ENCODE peak calls at places on chromosomes 2 and 18, in seven cellular contexts. X, Y, K, T, M, V and P are unnamed samples.

GRCh38 chr18:22167471-22168151 is 1.8 kb upstream of the GATA6 start:
- DNase-seq in V (no peak), M (peak), Y (peak), X (no peak), T (no peak), K (no peak), P (no peak)

GRCh38 chr2:26462511-26463251 is 15.2 kb downstream of the OTOF start:
- DNase-seq in K (peak), Y (peak), V (peak), M (peak), X (peak), T (peak), P (no peak)

GRCh38 chr18:62200121-62200914 is 13.3 kb downstream of the RELCH start:
- DNase-seq in X (no peak), T (no peak), K (no peak), M (no peak), Y (no peak), V (no peak), P (no peak)

GRCh38 chr18:36187138-36187825 is at the start of gene MOCOS:
- DNase-seq in K (peak), V (peak), M (peak), T (peak), X (peak), Y (peak), P (peak)

GRCh38 chr2:45895477-45895876 is 244.0 kb downstream of the PRKCE start:
- DNase-seq in K (no peak), T (no peak), X (no peak), V (peak), M (no peak), Y (no peak), P (no peak)

GRCh38 chr2:46036929-46037328 is 260.3 kb upstream of the EPAS1 start:
- DNase-seq in M (no peak), T (no peak), X (no peak), K (no peak), Y (no peak), V (peak), P (no peak)

GRCh38 chr2:231600619-231601355 is 8.1 kb downstream of the TEX44 start:
- DNase-seq in Y (no peak), V (no peak), X (no peak), M (no peak), T (no peak), K (no peak), P (no peak)

GRCh38 chr2:74008761-74009395 is 24.2 kb downstream of the TET3 start:
- DNase-seq in K (no peak), Y (no peak), X (no peak), M (no peak), V (no peak), T (no peak), P (no peak)

GRCh38 chr2:236592821-236593220 is 23.2 kb downstream of the ACKR3 start:
- DNase-seq in M (no peak), Y (no peak), T (no peak), X (no peak), K (no peak), V (no peak), P (no peak)

GRCh38 chr18:34710430-34711386 is 610 bp downstream of the DTNA start:
- DNase-seq in K (no peak), V (peak), M (no peak), T (no peak), X (no peak), Y (no peak), P (no peak)

GRCh38 chr2:9782197-9782719 is 61.0 kb upstream of the TAF1B start:
- DNase-seq in Y (no peak), K (no peak), T (no peak), M (peak), X (peak), V (no peak), P (no peak)

GRCh38 chr2:145524836-145525235 is 1004.9 kb upstream of the ZEB2 start:
- DNase-seq in K (no peak), T (no peak), M (no peak), Y (no peak), X (no peak), V (no peak), P (no peak)

GRCh38 chr2:240554767-240555493 is 2.9 kb downstream of the ANKMY1 start:
- DNase-seq in Y (no peak), X (no peak), T (no peak), M (no peak), K (no peak), V (no peak), P (no peak)
- TF ChIP-seq CTCF in Y (no peak), X (no peak), T (no peak), M (no peak), K (no peak), V (no peak), P (no peak)

DNA sequence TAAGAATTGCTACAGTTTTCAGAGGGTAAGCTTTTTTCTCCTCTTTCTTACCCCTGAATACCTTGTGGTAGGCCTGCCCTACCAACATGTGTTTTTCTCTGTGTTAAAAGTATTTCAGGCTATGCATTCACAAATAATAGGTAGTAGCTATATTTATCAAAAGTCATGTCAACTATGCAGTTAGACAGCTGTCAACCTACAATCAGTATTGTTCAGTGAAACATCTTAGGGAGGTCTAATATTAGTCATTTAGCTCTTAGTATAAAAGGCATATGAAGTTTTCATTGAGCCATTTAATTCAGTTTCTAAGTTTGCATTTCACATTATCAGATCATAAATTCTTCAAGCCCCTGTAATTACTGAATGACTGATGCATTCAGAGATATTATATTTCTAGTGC is 36.7 kb downstream of the XIRP2 start:
- DNase-seq in T (no peak), M (no peak), X (no peak), K (no peak), Y (no peak), V (no peak), P (no peak)
- TF ChIP-seq CTCF in T (no peak), M (no peak), X (no peak), K (no peak), Y (no peak), V (no peak), P (no peak)

DNA sequence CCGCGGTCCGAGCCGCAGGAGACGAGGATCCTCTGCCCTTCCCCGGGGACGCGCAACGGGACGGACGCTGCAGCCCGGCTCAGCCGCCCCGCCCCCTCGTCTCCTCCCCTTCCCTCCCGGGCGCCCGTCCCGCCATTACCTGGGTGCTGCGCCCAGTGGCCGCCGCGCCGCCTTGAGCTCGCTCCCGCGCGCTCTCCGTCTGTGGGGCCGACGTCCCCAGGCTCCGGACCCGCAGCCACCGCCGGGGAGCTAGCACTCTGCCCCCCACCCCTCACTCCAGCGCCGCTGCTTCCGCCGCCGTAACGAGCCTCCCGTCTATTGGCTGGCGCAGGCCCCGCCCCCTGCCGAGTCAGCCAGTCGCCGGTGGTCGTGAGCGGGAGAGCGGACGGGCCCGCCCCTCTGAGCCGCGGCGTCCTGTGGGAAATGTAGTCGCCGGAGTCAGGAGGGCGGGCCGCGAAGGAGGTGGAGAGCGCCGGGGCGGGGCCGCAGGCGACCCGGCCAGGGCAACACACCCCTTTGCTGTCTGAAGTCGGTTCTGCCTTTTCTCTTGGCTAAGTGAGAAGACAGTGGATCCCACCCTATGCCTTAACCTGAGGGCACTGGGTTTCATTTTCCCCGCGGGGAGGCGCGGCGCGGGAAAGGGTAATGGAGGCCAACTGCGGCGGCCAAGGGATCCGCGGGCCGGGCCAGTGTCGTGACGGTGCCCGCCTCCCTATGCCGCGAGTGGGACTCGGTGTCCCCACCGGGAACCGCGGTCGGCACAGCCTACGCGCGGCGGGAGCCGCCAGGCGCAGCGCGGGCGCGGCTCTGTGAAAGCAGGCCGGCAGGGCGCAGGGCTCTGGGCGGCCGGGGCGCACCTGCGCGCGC is at the start of gene SAP130:
- DNase-seq in T (peak), M (peak), Y (peak), X (peak), K (peak), V (peak), P (peak)
- TF ChIP-seq CTCF in T (no peak), M (no peak), Y (peak), X (no peak), K (no peak), V (no peak), P (no peak)

GRCh38 chr18:11982981-11983380 is 1.7 kb downstream of the IMPA2 start:
- DNase-seq in V (no peak), K (no peak), T (no peak), M (no peak), X (no peak), Y (no peak), P (no peak)

GRCh38 chr18:11981633-11982366 is 493 bp downstream of the IMPA2 start:
- DNase-seq in X (peak), K (no peak), T (peak), M (peak), V (no peak), Y (peak), P (peak)

GRCh38 chr18:11980148-11980554 is 1.2 kb upstream of the IMPA2 start:
- DNase-seq in Y (peak), T (no peak), V (peak), X (no peak), M (no peak), K (no peak), P (no peak)

GRCh38 chr18:11981383-11981632 is at the start of gene IMPA2:
- DNase-seq in Y (no peak), V (no peak), M (no peak), X (no peak), K (no peak), T (no peak), P (no peak)

GRCh38 chr18:11980555-11981382 is 538 bp upstream of the IMPA2 start:
- DNase-seq in V (peak), M (peak), K (peak), X (peak), Y (peak), T (peak), P (peak)
- TF ChIP-seq CTCF in V (peak), M (no peak), K (no peak), X (peak), Y (no peak), T (no peak), P (no peak)

DNA sequence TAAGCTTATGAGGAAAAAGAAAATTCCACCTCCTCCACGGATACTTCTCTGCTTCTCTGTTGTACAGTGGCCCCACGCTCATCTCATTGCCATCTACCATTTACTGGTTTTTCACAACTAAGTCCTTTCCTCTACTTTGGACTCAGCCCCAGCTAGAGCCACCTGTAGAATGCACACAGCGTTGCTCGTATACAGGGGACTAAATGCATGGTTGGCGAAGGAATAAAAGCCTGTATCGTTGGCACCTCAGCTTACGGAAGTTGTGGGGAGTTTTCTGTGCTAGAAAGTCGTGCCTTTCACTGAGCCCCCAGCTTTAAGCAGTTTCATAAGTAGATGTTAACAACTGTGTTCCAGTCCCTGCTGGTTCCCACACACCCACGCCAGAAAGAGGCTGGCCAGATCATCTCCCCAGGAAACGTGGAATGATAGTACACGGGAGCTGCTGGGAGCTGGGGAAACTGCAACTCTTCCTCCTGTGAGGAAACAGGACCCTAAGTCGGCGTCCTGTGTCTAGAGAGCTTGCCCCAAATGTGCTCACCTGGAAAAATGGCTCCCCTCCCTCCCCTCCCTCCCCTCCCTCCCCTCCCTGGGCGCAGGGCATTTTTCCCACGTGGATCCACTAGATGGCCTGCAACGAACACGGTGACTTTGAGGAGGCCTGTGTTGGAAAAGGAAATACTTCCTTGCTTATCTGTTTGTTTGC is 43.7 kb upstream of the RFX8 start:
- DNase-seq in M (peak), Y (peak), X (peak), K (peak), T (peak), V (peak), P (peak)
- TF ChIP-seq CTCF in M (no peak), Y (peak), X (peak), K (peak), T (peak), V (peak), P (peak)

DNA sequence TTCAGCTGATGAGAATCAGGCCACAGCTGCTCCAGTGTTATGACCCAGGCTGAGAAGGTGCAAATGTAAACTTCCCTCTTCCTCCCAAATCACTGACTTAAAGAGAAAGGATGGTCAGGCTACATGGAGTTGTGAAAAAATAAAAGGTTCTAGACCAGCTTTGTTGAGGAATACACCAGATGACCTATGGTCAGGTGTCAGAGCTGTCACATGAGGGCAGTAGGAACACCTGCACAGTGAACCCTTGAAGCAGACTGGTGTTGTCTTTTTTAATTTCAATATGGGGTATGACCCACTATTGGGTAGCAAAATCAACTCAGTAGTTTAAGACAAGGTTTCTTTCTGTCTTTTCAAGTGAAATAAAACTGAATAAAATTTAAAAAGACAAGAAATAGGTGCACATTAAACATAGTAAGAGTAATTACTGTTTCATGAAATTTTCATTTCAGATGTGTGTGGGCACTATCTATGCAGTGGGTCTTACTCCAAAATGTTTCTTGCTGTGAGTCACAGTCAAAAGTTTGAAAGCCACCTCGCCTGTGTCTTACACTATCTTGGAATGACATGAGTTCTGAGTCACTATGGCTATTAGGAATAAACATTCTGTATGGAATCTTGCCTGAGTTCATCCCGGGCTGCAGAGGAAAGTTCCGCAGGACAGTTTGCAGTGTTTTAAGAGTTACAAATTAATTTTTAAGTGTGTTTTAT is 83.6 kb downstream of the ACVR1 start:
- DNase-seq in Y (peak), M (no peak), T (no peak), V (peak), K (no peak), X (peak), P (no peak)
- TF ChIP-seq CTCF in Y (no peak), M (no peak), T (no peak), V (no peak), K (no peak), X (no peak), P (no peak)

DNA sequence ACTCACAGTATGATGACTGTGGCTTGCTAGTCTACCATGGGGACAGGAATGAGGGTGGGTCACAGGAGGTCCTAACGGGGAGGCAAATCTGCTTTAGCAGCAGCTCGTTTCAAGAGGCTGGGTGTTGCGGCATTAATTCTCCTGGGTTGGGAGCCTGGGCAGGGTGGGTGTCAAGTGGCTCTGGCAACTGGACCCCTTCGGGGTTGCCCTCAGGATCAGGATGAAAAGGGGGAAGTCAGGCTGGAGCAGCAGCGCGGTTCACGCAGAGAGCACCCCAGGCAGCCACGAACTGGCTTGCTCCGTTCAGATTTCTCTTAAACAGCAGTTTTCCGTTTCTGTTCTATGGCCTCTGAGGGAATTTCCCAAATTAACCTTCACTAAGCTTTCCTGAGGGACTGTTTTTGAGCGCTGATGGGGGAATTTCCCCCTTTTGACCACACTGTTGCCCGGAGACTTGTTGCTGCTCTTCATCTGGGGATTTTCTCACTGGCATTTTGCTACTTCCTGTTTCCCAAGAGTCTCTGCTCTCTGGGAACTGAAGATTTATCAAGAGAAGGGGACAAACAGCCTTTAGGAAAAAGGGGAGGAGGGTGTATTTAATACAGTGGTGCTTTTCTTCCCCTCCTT is 59.9 kb upstream of the PELI1 start:
- DNase-seq in V (peak), T (peak), X (no peak), Y (peak), K (no peak), M (peak), P (no peak)
- TF ChIP-seq CTCF in V (no peak), T (no peak), X (no peak), Y (no peak), K (no peak), M (no peak), P (no peak)